ENCODE peak calls at places on chromosome 13, in eight cellular contexts. M is mucosa of gallbladder; B is EL; S is fibroblast of lung; J is activated naive CD8-positive, alpha-beta T cell treated with anti-CD3 and anti-CD28 coated beads for 36 hours; G is AG09309; W is A673; Q is activated CD8-positive, alpha-beta memory T cell treated with anti-CD3 and anti-CD28 coated beads for 48 hours. F is an unnamed sample.

GRCh38 chr13:71067164-71067815 is 799.7 kb downstream of the DACH1 start:
- DNase-seq in J (no peak), W (no peak), Q (no peak), B (no peak), M (no peak), S (no peak), G (no peak), F (no peak)

GRCh38 chr13:48580185-48580803 is 47.4 kb upstream of the RCBTB2 start:
- DNase-seq in W (peak; percentile 80), J (peak; percentile 32), Q (peak; percentile 29), S (peak; percentile 36), B (peak; percentile 62), G (no peak), M (peak; percentile 88), F (no peak)

GRCh38 chr13:50161052-50161451 is 145.8 kb downstream of the KCNRG start:
- DNase-seq in M (no peak), S (peak; percentile 58), B (peak; percentile 36), G (no peak), Q (no peak), J (no peak), W (no peak), F (no peak)

GRCh38 chr13:41177616-41178015 is 16.8 kb downstream of the KBTBD7 start:
- DNase-seq in S (no peak), G (no peak), B (no peak), Q (no peak), J (no peak), W (no peak), M (no peak), F (no peak)

GRCh38 chr13:58472483-58472882 is 840.9 kb downstream of the PCDH17 start:
- DNase-seq in Q (no peak), W (no peak), M (no peak), G (no peak), J (no peak), S (no peak), B (no peak), F (no peak)

GRCh38 chr13:99805361-99805760 is 166.2 kb downstream of the ZIC5 start:
- DNase-seq in G (no peak), B (no peak), W (no peak), J (no peak), S (no peak), M (no peak), Q (no peak), F (no peak)

GRCh38 chr13:39452834-39453233 is 150.2 kb downstream of the LHFPL6 start:
- DNase-seq in J (no peak), M (no peak), W (no peak), S (no peak), G (no peak), Q (no peak), B (no peak), F (no peak)

GRCh38 chr13:51970251-51970793 is 40.9 kb downstream of the ATP7B start:
- DNase-seq in G (no peak), M (no peak), J (no peak), B (no peak), S (no peak), Q (no peak), W (no peak), F (no peak)

GRCh38 chr13:88246239-88246638 is 575.1 kb downstream of the SLITRK5 start:
- DNase-seq in B (no peak), M (no peak), S (no peak), W (no peak), Q (no peak), J (no peak), G (no peak), F (no peak)

GRCh38 chr13:24038405-24038804 is 122.1 kb upstream of the SPATA13 start:
- DNase-seq in Q (no peak), G (no peak), J (no peak), W (no peak), B (peak; percentile 28), S (peak; percentile 85), M (no peak), F (no peak)

GRCh38 chr13:44814144-44814543 is 175.1 kb downstream of the NUFIP1 start:
- DNase-seq in Q (no peak), G (no peak), J (no peak), S (no peak), W (no peak), M (no peak), B (no peak), F (no peak)

GRCh38 chr13:58051807-58052375 is 420.3 kb downstream of the PCDH17 start:
- DNase-seq in W (no peak), S (no peak), J (no peak), B (no peak), Q (no peak), G (no peak), M (no peak), F (no peak)

GRCh38 chr13:76043882-76044281 is 407.8 kb downstream of the LMO7 start:
- DNase-seq in S (no peak), W (no peak), J (no peak), G (no peak), M (no peak), B (no peak), Q (no peak), F (no peak)

GRCh38 chr13:42071667-42072419 is 23.4 kb downstream of the DGKH start:
- DNase-seq in Q (no peak), M (no peak), B (no peak), W (no peak), J (no peak), S (peak; percentile 47), G (no peak), F (no peak)

GRCh38 chr13:80881495-80882482 is 540.9 kb upstream of the SPRY2 start:
- DNase-seq in B (no peak), G (no peak), W (no peak), J (no peak), S (no peak), Q (no peak), M (no peak), F (no peak)

GRCh38 chr13:24348797-24349515 is 39.6 kb downstream of the C1QTNF9 start:
- DNase-seq in J (no peak), G (no peak), M (peak; percentile 89), W (no peak), Q (no peak), B (no peak), S (no peak), F (no peak)

GRCh38 chr13:71751074-71751473 is 115.9 kb downstream of the DACH1 start:
- DNase-seq in J (no peak), Q (no peak), W (no peak), M (no peak), S (no peak), B (no peak), G (no peak), F (no peak)

GRCh38 chr13:93709511-93710244 is 483.1 kb downstream of the GPC6 start:
- DNase-seq in M (no peak), B (peak; percentile 7), S (peak; percentile 43), W (peak; percentile 23), G (no peak), J (no peak), Q (no peak), F (no peak)

GRCh38 chr13:70237131-70237530 is 128.9 kb upstream of the KLHL1 start:
- DNase-seq in M (no peak), S (peak; percentile 23), W (no peak), J (no peak), Q (no peak), B (no peak), G (no peak), F (no peak)

GRCh38 chr13:105139380-105140285 is 1395.8 kb downstream of the EFNB2 start:
- DNase-seq in S (peak; percentile 6), J (peak; percentile 60), B (no peak), G (no peak), Q (peak; percentile 40), W (peak; percentile 29), M (peak; percentile 28), F (peak; percentile 73)

GRCh38 chr13:79229761-79230160 is 176.3 kb downstream of the RBM26 start:
- DNase-seq in S (no peak), M (no peak), B (no peak), J (no peak), G (no peak), W (no peak), Q (no peak), F (no peak)

GRCh38 chr13:111476197-111476596 is 155.8 kb downstream of the TEX29 start:
- DNase-seq in W (no peak), Q (no peak), S (no peak), M (peak; percentile 5), B (no peak), G (no peak), J (no peak), F (no peak)

GRCh38 chr13:84192125-84192524 is 309.9 kb upstream of the SLITRK1 start:
- DNase-seq in G (peak; percentile 89), Q (no peak), S (peak; percentile 99), W (peak; percentile 76), J (no peak), M (no peak), B (peak; percentile 95), F (no peak)

GRCh38 chr13:99436013-99436412 is 65.3 kb upstream of the TM9SF2 start:
- DNase-seq in B (no peak), G (no peak), S (no peak), W (no peak), Q (no peak), J (no peak), M (no peak), F (no peak)

GRCh38 chr13:46345400-46345799 is 41.7 kb downstream of the RUBCNL start:
- DNase-seq in Q (no peak), G (no peak), J (no peak), S (peak; percentile 30), W (no peak), M (no peak), B (no peak), F (no peak)

GRCh38 chr13:106416645-106417044 is 118.8 kb downstream of the EFNB2 start:
- DNase-seq in M (no peak), S (no peak), Q (no peak), J (no peak), W (no peak), B (no peak), G (no peak), F (no peak)

GRCh38 chr13:101516262-101516661 is 63.8 kb downstream of the ITGBL1 start:
- DNase-seq in G (no peak), S (no peak), Q (no peak), B (no peak), W (no peak), J (no peak), M (no peak), F (no peak)

GRCh38 chr13:76500894-76501293 is 385.3 kb downstream of the KCTD12 start:
- DNase-seq in Q (no peak), S (no peak), G (no peak), W (no peak), J (no peak), B (no peak), M (no peak), F (no peak)

GRCh38 chr13:73995752-73996151 is 138.5 kb downstream of the KLF12 start:
- DNase-seq in B (no peak), J (no peak), G (no peak), Q (no peak), S (no peak), W (no peak), M (no peak), F (no peak)

GRCh38 chr13:50990540-50991506 is 81.2 kb downstream of the RNASEH2B start:
- DNase-seq in M (peak; percentile 62), Q (no peak), S (peak; percentile 73), B (peak; percentile 56), W (no peak), J (no peak), G (peak; percentile 21), F (peak; percentile 86)

GRCh38 chr13:43877788-43878187 is 1.8 kb downstream of the CCDC122 start:
- DNase-seq in G (no peak), W (no peak), S (no peak), B (no peak), J (no peak), Q (no peak), M (no peak), F (no peak)

GRCh38 chr13:45341799-45342584 is 1.0 kb upstream of the TPT1 start:
- DNase-seq in B (peak; percentile 26), W (peak; percentile 53), J (no peak), G (no peak), Q (no peak), S (peak; percentile 37), M (peak; percentile 36), F (peak; percentile 88)

GRCh38 chr13:112743451-112744305 is 53.8 kb downstream of the ATP11A start:
- DNase-seq in S (no peak), J (no peak), B (no peak), Q (no peak), G (no peak), M (no peak), W (no peak), F (no peak)

GRCh38 chr13:90562388-90562787 is 785.1 kb upstream of the MIR17HG start:
- DNase-seq in B (no peak), W (no peak), M (no peak), Q (no peak), G (no peak), J (no peak), S (peak; percentile 12), F (no peak)

F was measured in posterior vena cava.